ENCODE peak calls at places on chromosomes 6 and 20, in six cellular contexts. N is H1, Z is K562, U is GM12878, T is HepG2, B is GM12892. E is an unnamed sample.

GRCh38 chr6:36840471-36841461 is 1.5 kb upstream of the CPNE5 start:
- DNase-seq in N (peak; percentile 79), Z (no peak), U (no peak), T (peak; percentile 64), B (no peak), E (peak; percentile 27)

GRCh38 chr6:16676978-16677377 is 84.3 kb downstream of the ATXN1 start:
- DNase-seq in N (no peak), Z (no peak), U (no peak), T (peak; percentile 31), B (no peak), E (no peak)

GRCh38 chr20:46572181-46572580 is 21.7 kb upstream of the OCSTAMP start:
- DNase-seq in N (no peak), Z (no peak), U (no peak), T (no peak), B (no peak), E (no peak)

GRCh38 chr6:132003516-132004178 is 52.5 kb upstream of the CCN2 start:
- DNase-seq in N (no peak), Z (no peak), U (no peak), T (no peak), B (no peak), E (no peak)

GRCh38 chr6:53557005-53557715 is 12.3 kb upstream of the GCLC start:
- DNase-seq in N (no peak), Z (no peak), U (no peak), T (no peak), B (no peak), E (no peak)

GRCh38 chr6:96899019-96899418 is 1.3 kb upstream of the NDUFAF4 start:
- DNase-seq in N (no peak), Z (no peak), U (no peak), T (peak; percentile 19), B (no peak), E (no peak)

GRCh38 chr6:45654673-45655072 is 276.9 kb upstream of the SUPT3H start:
- DNase-seq in N (no peak), Z (no peak), U (no peak), T (no peak), B (no peak), E (no peak)

GRCh38 chr6:69827491-69827890 is 30.7 kb upstream of the LMBRD1 start:
- DNase-seq in N (no peak), Z (no peak), U (no peak), T (no peak), B (no peak), E (no peak)

GRCh38 chr20:61185181-61185580 is 66.9 kb upstream of the CDH4 start:
- DNase-seq in N (no peak), Z (no peak), U (no peak), T (no peak), B (no peak), E (no peak)

GRCh38 chr6:27605401-27606342 is 132.8 kb upstream of the ZNF184 start:
- DNase-seq in N (peak; percentile 95), Z (peak; percentile 68), U (no peak), T (peak; percentile 61), B (no peak), E (no peak)

GRCh38 chr6:17965397-17965796 is 22.0 kb downstream of the KIF13A start:
- DNase-seq in N (no peak), Z (no peak), U (no peak), T (no peak), B (no peak), E (no peak)

GRCh38 chr6:20402181-20403079 is 751 bp downstream of the E2F3 start:
- DNase-seq in N (peak; percentile 63), Z (peak; percentile 72), U (no peak), T (peak; percentile 67), B (peak; percentile 9), E (no peak)

GRCh38 chr6:95589067-95589466 is 11.7 kb downstream of the MANEA start:
- DNase-seq in N (no peak), Z (no peak), U (no peak), T (no peak), B (no peak), E (no peak)

GRCh38 chr6:149015877-149016525 is 269.2 kb downstream of the UST start:
- DNase-seq in N (no peak), Z (no peak), U (no peak), T (no peak), B (no peak), E (no peak)

GRCh38 chr6:6319947-6320811 is at the start of gene F13A1:
- DNase-seq in N (peak; percentile 72), Z (no peak), U (no peak), T (no peak), B (no peak), E (no peak)

GRCh38 chr6:12298995-12299394 is 8.8 kb downstream of the EDN1 start:
- DNase-seq in N (no peak), Z (no peak), U (no peak), T (no peak), B (no peak), E (no peak)

GRCh38 chr6:72216222-72217106 is 330.1 kb downstream of the RIMS1 start:
- DNase-seq in N (no peak), Z (no peak), U (no peak), T (no peak), B (no peak), E (no peak)

GRCh38 chr6:108947114-108947854 is 99.1 kb downstream of the ARMC2 start:
- DNase-seq in N (no peak), Z (no peak), U (no peak), T (no peak), B (no peak), E (no peak)

GRCh38 chr6:11363881-11364576 is 131.6 kb upstream of the NEDD9 start:
- DNase-seq in N (no peak), Z (no peak), U (no peak), T (no peak), B (no peak), E (no peak)

GRCh38 chr6:33298773-33299236 is at the start of gene RGL2:
- DNase-seq in N (no peak), Z (peak; percentile 82), U (no peak), T (no peak), B (peak; percentile 61), E (peak; percentile 62)

GRCh38 chr6:38033442-38033982 is 214.0 kb downstream of the ZFAND3 start:
- DNase-seq in N (no peak), Z (no peak), U (no peak), T (no peak), B (no peak), E (no peak)

GRCh38 chr6:89412071-89413005 is at the start of gene RRAGD:
- DNase-seq in N (peak; percentile 67), Z (peak; percentile 39), U (no peak), T (no peak), B (peak; percentile 66), E (peak; percentile 73)

GRCh38 chr6:168686831-168687730 is 246.1 kb downstream of the SMOC2 start:
- DNase-seq in N (peak; percentile 41), Z (no peak), U (no peak), T (no peak), B (no peak), E (no peak)

DNA sequence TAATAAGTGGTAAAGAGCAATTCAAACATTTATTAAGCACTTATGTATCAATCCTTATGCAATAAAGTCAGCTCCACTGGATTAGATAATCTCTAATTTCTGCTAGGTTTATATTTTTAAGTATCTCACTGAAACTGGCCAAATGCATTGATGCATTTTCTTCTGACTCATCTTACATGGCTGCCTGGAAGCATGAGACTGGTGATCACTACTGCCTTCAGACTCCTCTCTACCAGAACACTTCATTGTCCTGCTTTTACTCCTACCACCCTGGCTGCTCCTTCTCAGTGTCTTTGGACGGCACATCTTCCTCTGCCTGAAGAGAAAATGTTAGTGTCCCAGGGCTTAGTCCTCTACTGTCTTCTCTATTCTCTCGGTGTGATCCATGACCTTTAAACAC is 7.4 kb downstream of the CEP85L start:
- DNase-seq in N (no peak), Z (no peak), U (no peak), T (no peak), B (no peak), E (no peak)
- TF ChIP-seq POLR2AphosphoS5 in N (no peak), Z (no peak), U (no peak), T (no peak), B (no peak), E (no peak)

GRCh38 chr6:140566706-140567330 is 1192.4 kb upstream of the CITED2 start:
- DNase-seq in N (no peak), Z (no peak), U (no peak), T (no peak), B (no peak), E (no peak)

GRCh38 chr6:140559458-140559857 is 1185.0 kb upstream of the CITED2 start:
- DNase-seq in N (no peak), Z (no peak), U (no peak), T (no peak), B (no peak), E (no peak)

GRCh38 chr6:140560671-140561070 is 1186.2 kb upstream of the CITED2 start:
- DNase-seq in N (no peak), Z (no peak), U (no peak), T (no peak), B (no peak), E (no peak)

GRCh38 chr6:140567469-140567868 is 1193.0 kb upstream of the CITED2 start:
- DNase-seq in N (no peak), Z (no peak), U (no peak), T (no peak), B (no peak), E (no peak)

DNA sequence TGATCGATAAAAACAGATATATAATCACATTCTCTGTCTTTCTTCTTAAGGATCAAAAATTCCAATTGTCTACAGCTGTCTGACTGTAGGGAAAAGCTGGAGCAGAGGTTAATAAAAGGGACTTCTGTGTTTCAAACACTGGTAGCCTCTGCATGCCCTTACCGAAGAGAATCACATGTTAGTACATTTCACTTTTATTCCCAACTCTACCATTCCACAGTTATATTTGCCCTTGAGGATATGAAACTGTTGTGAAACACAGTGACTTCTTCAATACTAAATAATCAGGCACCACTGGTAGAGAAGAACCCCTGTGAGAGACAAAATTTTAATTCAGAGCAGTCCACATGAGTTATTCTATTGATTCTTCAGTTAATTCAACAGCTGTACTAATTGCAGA is 1187.3 kb upstream of the CITED2 start:
- DNase-seq in N (no peak), Z (no peak), U (no peak), T (no peak), B (no peak), E (no peak)
- TF ChIP-seq TAF1 in N (no peak), Z (no peak), U (no peak), T (no peak), B (no peak), E (no peak)

DNA sequence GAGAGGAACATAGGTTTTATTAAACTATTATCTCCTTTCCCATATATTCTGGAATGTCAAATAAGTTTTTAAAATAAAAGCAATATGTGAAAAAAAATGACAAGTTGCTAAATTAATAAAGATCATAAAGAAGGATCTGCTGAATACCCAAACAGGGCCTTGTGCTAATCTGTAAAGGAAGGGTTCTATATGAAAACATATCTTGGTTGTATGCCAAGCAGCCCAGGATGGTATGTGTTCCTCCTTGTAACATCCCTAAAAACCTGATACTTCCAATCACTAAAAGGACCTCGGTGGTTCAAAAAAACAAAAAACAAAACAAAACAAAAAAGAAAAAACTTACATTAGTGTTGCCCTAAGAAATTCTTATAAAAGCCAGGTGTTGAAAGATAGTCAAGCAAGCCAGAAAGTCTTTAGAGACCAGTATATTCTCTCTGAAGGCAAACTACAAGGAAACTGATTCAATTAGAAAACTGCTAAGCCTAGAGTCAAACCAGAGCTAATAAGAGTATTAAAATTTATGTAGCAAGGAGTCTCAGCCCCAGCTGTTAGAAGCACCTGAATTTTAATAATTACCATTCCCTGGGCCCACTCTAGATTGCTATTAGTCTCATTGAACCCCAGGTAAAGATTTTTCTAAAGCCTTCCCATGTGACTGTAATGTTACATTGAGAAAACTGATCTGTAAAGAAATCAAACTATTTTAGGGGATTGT is 95.4 kb upstream of the BTN3A2 start:
- DNase-seq in N (no peak), Z (no peak), U (no peak), T (no peak), B (no peak), E (no peak)
- TF ChIP-seq POLR2A in N (no peak), Z (no peak), U (no peak), T (no peak), B (no peak), E (no peak)

GRCh38 chr20:47725248-47725973 is 59.9 kb downstream of the SULF2 start:
- DNase-seq in N (peak; percentile 85), Z (peak; percentile 89), U (peak; percentile 63), T (peak; percentile 98), B (peak; percentile 66), E (peak; percentile 70)
- TF ChIP-seq POLR2AphosphoS5 in N (no peak), Z (no peak), U (no peak), T (no peak), B (no peak), E (no peak)

E was measured in GM12891.